ENCODE peak calls at places on chromosome 5, in seven cellular contexts. K, Y, D, R, M, C and B are unnamed samples.

GRCh38 chr5:57900356-57900944 is 417.8 kb upstream of the ACTBL2 start:
- DNase-seq in K (no peak), Y (no peak), D (no peak), R (no peak), M (no peak), C (no peak), B (no peak)

GRCh38 chr5:97162045-97162444 is 19.6 kb upstream of the LIX1 start:
- DNase-seq in K (peak; percentile 79), Y (peak; percentile 84), D (peak; percentile 85), R (peak; percentile 44), M (peak; percentile 65), C (peak; percentile 76), B (no peak)

GRCh38 chr5:80659111-80659510 is 4.3 kb upstream of the DHFR start:
- DNase-seq in K (no peak), Y (no peak), D (no peak), R (no peak), M (no peak), C (no peak), B (no peak)

GRCh38 chr5:159422371-159422770 is 92.1 kb upstream of the IL12B start:
- DNase-seq in K (no peak), Y (no peak), D (no peak), R (no peak), M (no peak), C (no peak), B (no peak)

GRCh38 chr5:124825983-124826337 is 79.5 kb upstream of the ZNF608 start:
- DNase-seq in K (no peak), Y (no peak), D (no peak), R (no peak), M (no peak), C (no peak), B (no peak)

GRCh38 chr5:154945695-154946301 is 4.9 kb downstream of the MRPL22 start:
- DNase-seq in K (no peak), Y (peak; percentile 49), D (peak; percentile 18), R (no peak), M (no peak), C (no peak), B (no peak)

GRCh38 chr5:150523472-150524350 is 15.8 kb downstream of the NDST1 start:
- DNase-seq in K (peak; percentile 50), Y (peak; percentile 84), D (peak; percentile 87), R (peak; percentile 57), M (peak; percentile 73), C (peak; percentile 41), B (no peak)

GRCh38 chr5:96048763-96049162 is 87.1 kb upstream of the ELL2 start:
- DNase-seq in K (no peak), Y (peak; percentile 57), D (no peak), R (peak; percentile 25), M (no peak), C (no peak), B (no peak)

GRCh38 chr5:80246995-80247729 is 8.7 kb downstream of the SERINC5 start:
- DNase-seq in K (peak; percentile 83), Y (peak; percentile 81), D (peak; percentile 70), R (peak; percentile 60), M (peak; percentile 73), C (peak; percentile 89), B (no peak)

GRCh38 chr5:122704247-122705036 is 70.4 kb upstream of the SNX2 start:
- DNase-seq in K (peak; percentile 43), Y (peak; percentile 78), D (peak; percentile 55), R (peak; percentile 25), M (peak; percentile 45), C (no peak), B (no peak)

GRCh38 chr5:79834420-79835219 is 145.0 kb downstream of the CMYA5 start:
- DNase-seq in K (no peak), Y (no peak), D (no peak), R (no peak), M (no peak), C (no peak), B (no peak)

GRCh38 chr5:74889523-74890105 is 23.4 kb upstream of the FAM169A start:
- DNase-seq in K (no peak), Y (no peak), D (no peak), R (no peak), M (no peak), C (no peak), B (no peak)

GRCh38 chr5:159746707-159747106 is 169.6 kb upstream of the ADRA1B start:
- DNase-seq in K (no peak), Y (no peak), D (no peak), R (no peak), M (no peak), C (no peak), B (no peak)

GRCh38 chr5:175752826-175753535 is 95.1 kb downstream of the HRH2 start:
- DNase-seq in K (no peak), Y (no peak), D (no peak), R (no peak), M (no peak), C (no peak), B (no peak)

GRCh38 chr5:80268916-80269315 is 13.1 kb upstream of the SERINC5 start:
- DNase-seq in K (no peak), Y (no peak), D (no peak), R (no peak), M (no peak), C (no peak), B (no peak)

GRCh38 chr5:142655339-142656267 is 30.3 kb downstream of the FGF1 start:
- DNase-seq in K (peak; percentile 33), Y (peak; percentile 85), D (peak; percentile 71), R (peak; percentile 85), M (peak; percentile 62), C (peak; percentile 45), B (peak; percentile 20)

GRCh38 chr5:56409331-56410190 is 176.4 kb upstream of the ANKRD55 start:
- DNase-seq in K (no peak), Y (no peak), D (peak; percentile 46), R (no peak), M (no peak), C (no peak), B (no peak)

GRCh38 chr5:170251462-170251861 is 18.7 kb downstream of the C5orf58 start:
- DNase-seq in K (no peak), Y (no peak), D (no peak), R (no peak), M (no peak), C (no peak), B (no peak)

GRCh38 chr5:2324788-2325187 is 426.7 kb downstream of the IRX2 start:
- DNase-seq in K (no peak), Y (no peak), D (no peak), R (no peak), M (no peak), C (no peak), B (no peak)

GRCh38 chr5:175166013-175166412 is 278.0 kb downstream of the DRD1 start:
- DNase-seq in K (no peak), Y (peak; percentile 6), D (no peak), R (no peak), M (no peak), C (no peak), B (no peak)

GRCh38 chr5:35136386-35136785 is 88.6 kb upstream of the AGXT2 start:
- DNase-seq in K (no peak), Y (no peak), D (peak; percentile 46), R (no peak), M (no peak), C (no peak), B (no peak)

GRCh38 chr5:140855772-140856674 is at the start of gene PCDHA10:
- DNase-seq in K (peak; percentile 42), Y (peak; percentile 90), D (peak; percentile 18), R (no peak), M (peak; percentile 6), C (no peak), B (no peak)
- TF ChIP-seq REST in K (no peak), Y (no peak), D (no peak), R (no peak), M (no peak), C (no peak), B (no peak)

GRCh38 chr5:62342476-62342837 is 36.5 kb downstream of the KIF2A start:
- DNase-seq in K (no peak), Y (no peak), D (no peak), R (no peak), M (no peak), C (no peak), B (no peak)

GRCh38 chr5:62343428-62343827 is 37.4 kb downstream of the KIF2A start:
- DNase-seq in K (no peak), Y (no peak), D (no peak), R (no peak), M (no peak), C (no peak), B (no peak)

GRCh38 chr5:62340392-62340791 is 34.4 kb downstream of the KIF2A start:
- DNase-seq in K (peak; percentile 28), Y (peak; percentile 66), D (peak; percentile 53), R (peak; percentile 32), M (peak; percentile 39), C (no peak), B (no peak)

GRCh38 chr5:62340979-62341378 is 35.0 kb downstream of the KIF2A start:
- DNase-seq in K (no peak), Y (no peak), D (no peak), R (no peak), M (no peak), C (no peak), B (no peak)

GRCh38 chr5:62341783-62342475 is 35.9 kb downstream of the KIF2A start:
- DNase-seq in K (no peak), Y (no peak), D (no peak), R (no peak), M (no peak), C (no peak), B (no peak)
- TF ChIP-seq REST in K (no peak), Y (no peak), D (no peak), R (no peak), M (no peak), C (no peak), B (no peak)

DNA sequence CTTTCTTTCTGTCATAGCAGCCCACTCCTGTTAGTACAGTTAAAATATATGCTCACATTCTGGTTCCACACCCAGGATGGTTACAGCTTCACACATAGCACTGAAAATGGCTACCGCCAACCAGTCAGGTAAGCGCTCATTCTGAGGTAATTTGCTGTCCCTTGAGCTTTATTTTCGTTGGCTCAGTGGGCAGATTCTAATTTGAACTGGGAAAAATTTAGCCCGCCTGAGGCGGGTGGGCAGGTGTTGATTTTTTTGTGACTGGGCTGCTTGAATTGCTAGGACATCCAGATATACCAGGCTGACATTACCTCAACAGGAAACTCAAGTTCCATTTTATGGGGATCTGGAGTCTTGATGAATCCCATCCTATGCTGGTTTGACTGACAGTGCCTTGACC is 137.5 kb downstream of the KCTD16 start:
- DNase-seq in K (no peak), Y (no peak), D (no peak), R (no peak), M (no peak), C (no peak), B (no peak)
- TF ChIP-seq REST in K (no peak), Y (no peak), D (no peak), R (no peak), M (no peak), C (no peak), B (no peak)

DNA sequence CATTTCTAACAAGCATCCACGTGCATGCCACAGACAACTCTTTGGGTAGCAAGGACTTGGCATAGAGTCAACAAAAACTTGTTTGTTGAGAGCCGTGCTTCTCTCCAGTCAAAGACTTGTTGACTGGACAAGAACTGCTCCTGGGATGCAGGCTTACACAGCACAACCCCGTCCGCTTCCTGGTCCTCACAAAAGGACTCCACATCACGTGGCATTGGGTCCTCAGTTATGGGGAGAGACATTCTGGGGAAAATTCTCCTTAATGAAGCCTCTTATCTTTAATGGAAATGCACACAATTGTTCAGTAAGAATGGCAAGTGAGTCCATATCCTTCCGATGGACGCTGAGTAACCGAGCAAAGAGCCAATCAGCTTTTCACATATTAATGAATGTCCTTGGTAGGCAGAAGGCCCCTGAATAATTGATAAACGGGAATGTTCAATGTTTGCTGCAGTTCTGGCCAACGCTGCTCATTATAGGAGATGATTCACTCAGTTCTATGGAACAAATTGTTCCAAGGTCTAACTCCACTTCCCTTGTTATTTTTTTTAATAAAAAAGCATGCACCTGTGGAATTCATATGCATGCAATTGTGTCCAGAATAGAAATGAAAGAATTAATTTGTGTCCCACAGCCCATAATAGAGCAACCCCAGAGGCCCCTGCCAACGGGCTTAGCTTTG is 97.0 kb upstream of the ZNF366 start:
- DNase-seq in K (no peak), Y (no peak), D (no peak), R (no peak), M (no peak), C (no peak), B (no peak)
- TF ChIP-seq REST in K (no peak), Y (no peak), D (no peak), R (no peak), M (no peak), C (no peak), B (no peak)